ENCODE peak calls at places on chromosome 15, in four cellular contexts. One of them, this sample, is unnamed. For H3K36me3, the result is how much of the 10 kb centered on the place peaks cover.

GRCh38 chr15:74790080-74790916 is 8.4 kb downstream of the CSK start:
- DNase-seq in HCT116: no peak
- DNase-seq in astrocyte: peak
- DNase-seq in DND-41: no peak
- DNase-seq in this sample: peak

GRCh38 chr15:59997070-59997701 is 6.9 kb upstream of the FOXB1 start:
- DNase-seq in HCT116: no peak
- DNase-seq in astrocyte: no peak
- DNase-seq in DND-41: peak
- DNase-seq in this sample: no peak

GRCh38 chr15:94164202-94164807 is 67.1 kb upstream of the MCTP2 start:
- DNase-seq in HCT116: peak
- DNase-seq in astrocyte: no peak
- DNase-seq in DND-41: peak
- DNase-seq in this sample: peak

GRCh38 chr15:70284438-70285214 is 186.9 kb upstream of the TLE3 start:
- DNase-seq in HCT116: no peak
- DNase-seq in astrocyte: no peak
- DNase-seq in DND-41: peak
- DNase-seq in this sample: no peak

GRCh38 chr15:55394694-55395093 is 13.5 kb downstream of the CCPG1 start:
- DNase-seq in HCT116: no peak
- DNase-seq in astrocyte: no peak
- DNase-seq in DND-41: no peak
- DNase-seq in this sample: no peak

GRCh38 chr15:59200560-59200959 is 6.1 kb upstream of the LDHAL6B start:
- DNase-seq in HCT116: no peak
- DNase-seq in astrocyte: peak
- DNase-seq in DND-41: no peak
- DNase-seq in this sample: no peak

GRCh38 chr15:25242957-25243799 is 195.6 kb downstream of the UBE3A start:
- DNase-seq in HCT116: no peak
- DNase-seq in astrocyte: no peak
- DNase-seq in DND-41: no peak
- DNase-seq in this sample: no peak

GRCh38 chr15:35182841-35183479 is 97.9 kb upstream of the NANOGP8 start:
- DNase-seq in HCT116: no peak
- DNase-seq in astrocyte: no peak
- DNase-seq in DND-41: no peak
- DNase-seq in this sample: no peak

GRCh38 chr15:83305696-83306291 is 21.3 kb upstream of the BNC1 start:
- DNase-seq in HCT116: no peak
- DNase-seq in astrocyte: peak
- DNase-seq in DND-41: no peak
- DNase-seq in this sample: no peak

GRCh38 chr15:35289029-35289617 is 204.0 kb upstream of the NANOGP8 start:
- DNase-seq in HCT116: peak
- DNase-seq in astrocyte: peak
- DNase-seq in DND-41: no peak
- DNase-seq in this sample: peak

GRCh38 chr15:78167227-78167888 is 18.2 kb downstream of the IDH3A start:
- DNase-seq in HCT116: no peak
- DNase-seq in astrocyte: no peak
- DNase-seq in DND-41: peak
- DNase-seq in this sample: peak

GRCh38 chr15:67762610-67763368 is 62.5 kb upstream of the SKOR1 start:
- DNase-seq in HCT116: no peak
- DNase-seq in astrocyte: no peak
- DNase-seq in DND-41: peak
- DNase-seq in this sample: peak

GRCh38 chr15:35181538-35181937 is 96.4 kb upstream of the NANOGP8 start:
- DNase-seq in HCT116: peak
- DNase-seq in astrocyte: peak
- DNase-seq in DND-41: no peak
- DNase-seq in this sample: no peak

GRCh38 chr15:83092309-83092976 is 15.0 kb upstream of the TM6SF1 start:
- DNase-seq in HCT116: no peak
- DNase-seq in astrocyte: peak
- DNase-seq in DND-41: no peak
- DNase-seq in this sample: peak

GRCh38 chr15:57405133-57405532 is 28.8 kb downstream of the CGNL1 start:
- DNase-seq in HCT116: no peak
- DNase-seq in astrocyte: no peak
- DNase-seq in DND-41: no peak
- DNase-seq in this sample: no peak

GRCh38 chr15:44157679-44158078 is 37.4 kb downstream of the FRMD5 start:
- DNase-seq in HCT116: peak
- DNase-seq in astrocyte: peak
- DNase-seq in DND-41: no peak
- DNase-seq in this sample: no peak

GRCh38 chr15:83012038-83012490 is 625 bp upstream of the C15orf40 start:
- DNase-seq in HCT116: no peak
- DNase-seq in astrocyte: no peak
- DNase-seq in DND-41: no peak
- DNase-seq in this sample: no peak

GRCh38 chr15:55916666-55917409 is 76.6 kb downstream of the NEDD4 start:
- DNase-seq in HCT116: no peak
- DNase-seq in astrocyte: peak
- DNase-seq in DND-41: no peak
- DNase-seq in this sample: no peak

GRCh38 chr15:58293622-58294550 is 137.9 kb upstream of the LIPC start:
- DNase-seq in HCT116: no peak
- DNase-seq in astrocyte: no peak
- DNase-seq in DND-41: no peak
- DNase-seq in this sample: no peak

GRCh38 chr15:62187425-62187824 is 22.3 kb upstream of the C2CD4B start:
- DNase-seq in HCT116: no peak
- DNase-seq in astrocyte: no peak
- DNase-seq in DND-41: no peak
- DNase-seq in this sample: no peak

GRCh38 chr15:60757831-60758570 is 279.1 kb upstream of the ICE2 start:
- DNase-seq in HCT116: no peak
- DNase-seq in astrocyte: no peak
- DNase-seq in DND-41: no peak
- DNase-seq in this sample: no peak

GRCh38 chr15:46091860-46092450 is 457.1 kb downstream of the SQOR start:
- DNase-seq in HCT116: peak
- DNase-seq in astrocyte: no peak
- DNase-seq in DND-41: peak
- DNase-seq in this sample: peak

GRCh38 chr15:58504674-58505234 is 73.0 kb downstream of the LIPC start:
- DNase-seq in HCT116: no peak
- DNase-seq in astrocyte: no peak
- DNase-seq in DND-41: no peak
- DNase-seq in this sample: no peak

GRCh38 chr15:70023769-70024491 is 73.8 kb downstream of the TLE3 start:
- DNase-seq in HCT116: no peak
- DNase-seq in astrocyte: peak
- DNase-seq in DND-41: no peak
- DNase-seq in this sample: no peak

GRCh38 chr15:41823502-41823901 is 4.4 kb upstream of the JMJD7 start:
- DNase-seq in HCT116: no peak
- DNase-seq in astrocyte: no peak
- DNase-seq in DND-41: no peak
- DNase-seq in this sample: no peak

GRCh38 chr15:78084359-78084750 is 6.8 kb upstream of the TBC1D2B start:
- DNase-seq in HCT116: no peak
- DNase-seq in astrocyte: no peak
- DNase-seq in DND-41: no peak
- DNase-seq in this sample: no peak

GRCh38 chr15:59158701-59159034 is 48.0 kb upstream of the LDHAL6B start:
- DNase-seq in HCT116: no peak
- DNase-seq in astrocyte: no peak
- DNase-seq in DND-41: no peak
- DNase-seq in this sample: no peak

GRCh38 chr15:88166330-88166993 is 90.1 kb downstream of the NTRK3 start:
- DNase-seq in HCT116: no peak
- DNase-seq in astrocyte: peak
- DNase-seq in DND-41: peak
- DNase-seq in this sample: peak

GRCh38 chr15:82808634-82809041 is 790 bp upstream of the WHAMM start:
- DNase-seq in HCT116: no peak
- DNase-seq in astrocyte: no peak
- DNase-seq in DND-41: no peak
- DNase-seq in this sample: peak

GRCh38 chr15:25061808-25062550 is 107.2 kb downstream of the SNRPN start:
- DNase-seq in HCT116: no peak
- DNase-seq in astrocyte: no peak
- DNase-seq in DND-41: no peak
- DNase-seq in this sample: no peak

GRCh38 chr15:76905855-76906254 is 715 bp upstream of the SCAPER start:
- DNase-seq in HCT116: no peak
- DNase-seq in astrocyte: no peak
- DNase-seq in DND-41: no peak
- DNase-seq in this sample: no peak

GRCh38 chr15:89413877-89414276 is 79.3 kb upstream of the POLG start:
- DNase-seq in HCT116: no peak
- DNase-seq in astrocyte: no peak
- DNase-seq in DND-41: no peak
- DNase-seq in this sample: no peak

GRCh38 chr15:92666780-92667179 is 11.2 kb upstream of the FAM174B start:
- DNase-seq in HCT116: no peak
- DNase-seq in astrocyte: no peak
- DNase-seq in DND-41: no peak
- DNase-seq in this sample: no peak

GRCh38 chr15:90863987-90864386 is 4.4 kb upstream of the FURIN start:
- DNase-seq in HCT116: no peak
- DNase-seq in astrocyte: no peak
- DNase-seq in DND-41: no peak
- DNase-seq in this sample: no peak
- H3K4me2 ChIP-seq in HCT116: peak
- H3K4me2 ChIP-seq in astrocyte: no peak
- H3K4me2 ChIP-seq in DND-41: no peak
- H3K4me2 ChIP-seq in this sample: no peak

GRCh38 chr15:37078566-37078965 is 21.8 kb downstream of the MEIS2 start:
- DNase-seq in HCT116: no peak
- DNase-seq in astrocyte: no peak
- DNase-seq in DND-41: no peak
- DNase-seq in this sample: no peak

GRCh38 chr15:37078000-37078399 is 22.3 kb downstream of the MEIS2 start:
- DNase-seq in HCT116: no peak
- DNase-seq in astrocyte: no peak
- DNase-seq in DND-41: no peak
- DNase-seq in this sample: no peak

GRCh38 chr15:37081985-37082384 is 18.4 kb downstream of the MEIS2 start:
- DNase-seq in HCT116: no peak
- DNase-seq in astrocyte: peak
- DNase-seq in DND-41: no peak
- DNase-seq in this sample: no peak

GRCh38 chr15:37076543-37076942 is 23.8 kb downstream of the MEIS2 start:
- DNase-seq in HCT116: no peak
- DNase-seq in astrocyte: peak
- DNase-seq in DND-41: no peak
- DNase-seq in this sample: no peak

DNA sequence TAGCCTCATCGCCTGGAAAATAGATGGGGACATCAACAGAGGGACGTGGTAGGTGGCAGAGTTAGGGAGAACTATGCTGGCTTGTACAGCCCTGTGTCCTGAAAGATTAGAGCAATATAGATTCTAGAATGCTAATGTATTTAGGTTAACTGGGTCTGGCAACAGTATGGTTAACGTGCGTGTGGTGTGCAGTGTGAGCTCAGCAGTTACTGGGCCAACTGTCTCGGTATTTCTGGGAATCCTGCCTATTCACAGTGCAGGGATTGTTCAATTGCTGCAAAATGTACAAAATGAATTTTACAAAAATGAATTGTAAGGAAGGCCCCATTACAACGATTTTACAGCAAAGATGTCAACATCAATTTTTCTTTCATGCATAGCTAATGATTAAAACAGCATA is 20.6 kb downstream of the MEIS2 start:
- DNase-seq in HCT116: no peak
- DNase-seq in astrocyte: peak
- DNase-seq in DND-41: no peak
- DNase-seq in this sample: no peak
- H3K36me3 ChIP-seq in HCT116: under half
- H3K36me3 ChIP-seq in astrocyte: under half
- H3K36me3 ChIP-seq in DND-41: under half
- H3K36me3 ChIP-seq in this sample: half or more

GRCh38 chr15:33029247-33029646 is 165.3 kb downstream of the FMN1 start:
- DNase-seq in HCT116: no peak
- DNase-seq in astrocyte: no peak
- DNase-seq in DND-41: no peak
- DNase-seq in this sample: no peak
- H3K4me2 ChIP-seq in HCT116: no peak
- H3K4me2 ChIP-seq in astrocyte: no peak
- H3K4me2 ChIP-seq in DND-41: no peak
- H3K4me2 ChIP-seq in this sample: no peak

DNA sequence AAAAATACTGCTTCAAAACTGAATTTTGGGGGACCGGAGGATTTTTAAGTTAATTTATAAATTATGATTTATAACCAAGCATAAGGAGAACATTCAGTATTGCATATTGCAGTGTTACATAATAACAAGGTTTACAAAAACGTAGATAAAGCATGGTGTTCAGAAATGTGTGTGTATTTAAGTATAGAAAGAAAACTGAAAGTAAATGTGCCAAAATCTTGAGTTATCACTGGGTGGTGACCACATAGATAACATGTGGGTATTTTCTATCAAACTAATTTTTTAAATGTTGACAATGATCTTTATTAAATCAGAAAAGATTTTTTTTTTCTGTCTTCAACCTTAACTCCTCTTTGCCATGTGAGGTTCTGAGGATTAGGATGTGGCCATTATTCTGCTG is 32.6 kb downstream of the EIF2AK4 start:
- DNase-seq in HCT116: no peak
- DNase-seq in astrocyte: no peak
- DNase-seq in DND-41: no peak
- DNase-seq in this sample: no peak
- H3K36me3 ChIP-seq in HCT116: under half
- H3K36me3 ChIP-seq in astrocyte: half or more
- H3K36me3 ChIP-seq in DND-41: under half
- H3K36me3 ChIP-seq in this sample: under half

DNA sequence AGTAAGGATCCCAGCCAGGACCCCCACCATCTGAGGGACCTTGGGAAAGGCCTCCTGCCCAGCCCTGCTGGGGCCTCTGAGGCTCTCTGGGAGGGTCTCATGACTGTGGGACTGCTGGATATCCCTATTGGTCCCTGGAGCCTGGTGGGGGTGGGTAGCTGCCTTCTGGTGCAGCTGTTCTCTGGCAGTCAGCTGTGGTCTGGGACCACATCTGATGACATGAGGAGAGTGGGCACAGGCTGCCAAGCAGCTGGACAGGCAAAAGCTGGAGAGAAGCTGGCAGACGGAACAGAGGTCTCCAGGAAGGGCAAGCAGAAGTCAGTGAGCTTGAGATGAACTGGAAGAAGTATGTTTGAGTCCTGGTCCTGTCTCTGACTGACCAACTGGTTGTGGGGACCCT is 22.4 kb downstream of the PLEKHO2 start:
- DNase-seq in HCT116: no peak
- DNase-seq in astrocyte: no peak
- DNase-seq in DND-41: no peak
- DNase-seq in this sample: no peak
- H3K4me2 ChIP-seq in HCT116: no peak
- H3K4me2 ChIP-seq in astrocyte: no peak
- H3K4me2 ChIP-seq in DND-41: no peak
- H3K4me2 ChIP-seq in this sample: no peak